ENCODE peak calls at places on chromosomes 7 and 10, in seven cellular contexts. V, S, G, B, T, D and M are unnamed samples.

GRCh38 chr10:53453196-53453595 is 680.6 kb upstream of the MBL2 start:
- DNase-seq in V (no peak), S (no peak), G (no peak), B (no peak), T (no peak), D (peak), M (no peak)

GRCh38 chr7:74514131-74514591 is 60.5 kb downstream of the GTF2IRD1 start:
- DNase-seq in V (no peak), S (no peak), G (no peak), B (no peak), T (no peak), D (peak), M (no peak)

GRCh38 chr10:28479366-28479765 is 53.6 kb upstream of the WAC start:
- DNase-seq in V (no peak), S (no peak), G (no peak), B (no peak), T (no peak), D (peak), M (no peak)

GRCh38 chr7:115116773-115117715 is 195.2 kb downstream of the MDFIC start:
- DNase-seq in V (no peak), S (no peak), G (no peak), B (no peak), T (no peak), D (no peak), M (no peak)

GRCh38 chr7:127833641-127834040 is 181.6 kb downstream of the SND1 start:
- DNase-seq in V (no peak), S (no peak), G (no peak), B (no peak), T (no peak), D (no peak), M (no peak)

GRCh38 chr7:149562602-149563001 is 65.0 kb upstream of the ZNF746 start:
- DNase-seq in V (no peak), S (no peak), G (no peak), B (no peak), T (no peak), D (no peak), M (no peak)

GRCh38 chr10:63757067-63757466 is 235.9 kb downstream of the REEP3 start:
- DNase-seq in V (no peak), S (no peak), G (no peak), B (no peak), T (no peak), D (no peak), M (no peak)

GRCh38 chr10:13716161-13717071 is 129.7 kb downstream of the PRPF18 start:
- DNase-seq in V (no peak), S (no peak), G (no peak), B (no peak), T (no peak), D (peak), M (no peak)

GRCh38 chr10:99612167-99612831 is 7.9 kb downstream of the SLC25A28 start:
- DNase-seq in V (no peak), S (peak), G (no peak), B (no peak), T (no peak), D (peak), M (no peak)

GRCh38 chr10:80473692-80474596 is 19.8 kb downstream of the TSPAN14 start:
- DNase-seq in V (no peak), S (no peak), G (no peak), B (no peak), T (no peak), D (no peak), M (no peak)

GRCh38 chr10:124453965-124454610 is 4.3 kb upstream of the NKX1-2 start:
- DNase-seq in V (no peak), S (peak), G (no peak), B (no peak), T (no peak), D (no peak), M (no peak)

DNA sequence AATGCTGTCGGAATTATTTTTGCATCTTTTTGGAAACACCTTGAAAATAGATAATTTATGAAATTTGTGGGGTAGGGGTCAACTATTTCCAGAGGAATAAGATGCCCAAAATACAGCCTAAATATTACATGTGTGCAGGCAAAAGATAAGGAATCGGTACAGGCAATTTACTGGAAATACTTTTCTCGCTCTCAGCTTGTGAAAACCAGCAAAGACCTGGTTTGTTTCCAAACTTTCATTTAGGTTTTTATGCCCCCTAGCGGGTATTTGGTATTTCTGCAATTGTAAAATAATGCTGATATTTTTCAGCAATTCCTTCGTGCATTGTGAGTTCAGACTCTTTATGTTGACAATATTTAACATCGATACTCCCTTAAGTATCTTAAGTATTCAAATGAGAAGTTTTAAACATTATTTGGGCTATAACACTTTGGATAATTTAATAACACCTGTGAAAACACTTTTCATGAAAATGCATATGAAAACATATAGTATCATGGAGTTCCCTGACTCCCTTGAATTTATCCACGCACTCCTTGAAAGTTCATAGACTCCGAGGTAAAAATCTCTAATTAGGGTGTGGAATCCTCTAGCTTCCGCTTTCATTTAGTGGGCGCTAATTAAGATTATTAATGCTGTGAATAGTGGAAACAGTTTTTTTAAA is 132.4 kb downstream of the TSPAN12 start:
- DNase-seq in V (no peak), S (no peak), G (peak), B (no peak), T (no peak), D (peak), M (no peak)
- TF ChIP-seq CTCF in V (peak), S (peak), G (peak), B (peak), T (peak), D (peak), M (no peak)

GRCh38 chr10:118927317-118927716 is 102.2 kb upstream of the NANOS1 start:
- DNase-seq in V (no peak), S (no peak), G (no peak), B (no peak), T (no peak), D (no peak), M (no peak)
- TF ChIP-seq CTCF in V (no peak), S (no peak), G (no peak), B (no peak), T (no peak), D (no peak), M (no peak)

DNA sequence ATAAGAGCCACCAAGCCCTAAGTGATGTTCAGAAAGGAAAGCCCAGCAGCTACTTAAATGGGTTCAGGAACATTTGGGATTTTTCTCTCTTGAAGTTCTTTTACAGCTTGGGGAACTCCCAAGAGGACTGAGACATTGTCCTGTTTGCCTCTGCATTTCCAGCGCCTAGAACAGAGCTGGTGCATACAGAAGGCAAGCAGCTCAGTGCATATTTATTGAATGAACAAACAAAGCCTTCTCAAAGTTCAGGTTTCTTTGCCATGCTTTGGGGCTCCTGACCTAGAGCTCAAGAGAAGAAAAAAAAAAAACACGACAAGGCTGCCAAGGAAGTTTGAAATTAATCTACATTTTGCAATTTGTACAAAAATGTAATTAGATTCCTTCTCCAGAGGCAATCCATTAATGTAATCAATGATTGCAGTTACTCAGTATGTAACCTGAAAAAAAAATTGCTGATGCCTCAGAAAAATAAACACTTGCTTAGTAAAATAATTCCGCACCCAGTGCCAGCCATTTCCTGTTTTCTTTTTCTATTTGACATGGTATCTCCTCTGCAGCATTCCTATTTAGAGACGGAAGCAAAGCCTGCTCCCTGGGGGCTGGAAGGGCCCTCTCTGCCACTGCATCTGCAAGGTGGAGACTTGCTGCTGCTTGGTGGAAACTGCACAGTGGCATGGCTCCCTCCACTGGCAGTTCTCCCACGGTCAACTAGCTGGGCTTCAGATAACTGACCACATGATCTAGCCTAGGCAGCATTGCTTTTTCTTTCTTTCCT is 157.3 kb downstream of the TMEM178B start:
- DNase-seq in V (no peak), S (peak), G (no peak), B (no peak), T (no peak), D (peak), M (no peak)
- TF ChIP-seq CTCF in V (no peak), S (peak), G (peak), B (no peak), T (no peak), D (no peak), M (no peak)

DNA sequence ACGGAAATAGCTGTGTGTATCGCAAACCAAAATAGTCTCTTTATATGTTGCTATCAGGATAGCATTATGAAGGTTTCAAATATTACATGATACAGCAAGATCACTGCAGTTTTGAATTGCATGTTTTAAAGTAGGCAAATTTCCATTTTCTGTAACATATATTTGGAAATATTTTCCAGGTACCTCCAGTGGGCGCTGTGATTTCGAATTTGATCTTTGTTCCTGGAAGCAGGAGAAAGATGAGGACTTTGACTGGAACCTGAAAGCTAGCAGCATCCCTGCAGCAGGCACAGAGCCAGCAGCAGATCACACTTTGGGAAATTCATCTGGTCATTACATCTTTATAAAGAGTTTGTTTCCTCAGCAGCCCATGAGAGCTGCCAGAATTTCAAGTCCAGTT is 299.0 kb downstream of the MALRD1 start:
- DNase-seq in V (no peak), S (peak), G (no peak), B (no peak), T (no peak), D (peak), M (no peak)
- TF ChIP-seq CTCF in V (no peak), S (peak), G (no peak), B (no peak), T (peak), D (peak), M (no peak)

DNA sequence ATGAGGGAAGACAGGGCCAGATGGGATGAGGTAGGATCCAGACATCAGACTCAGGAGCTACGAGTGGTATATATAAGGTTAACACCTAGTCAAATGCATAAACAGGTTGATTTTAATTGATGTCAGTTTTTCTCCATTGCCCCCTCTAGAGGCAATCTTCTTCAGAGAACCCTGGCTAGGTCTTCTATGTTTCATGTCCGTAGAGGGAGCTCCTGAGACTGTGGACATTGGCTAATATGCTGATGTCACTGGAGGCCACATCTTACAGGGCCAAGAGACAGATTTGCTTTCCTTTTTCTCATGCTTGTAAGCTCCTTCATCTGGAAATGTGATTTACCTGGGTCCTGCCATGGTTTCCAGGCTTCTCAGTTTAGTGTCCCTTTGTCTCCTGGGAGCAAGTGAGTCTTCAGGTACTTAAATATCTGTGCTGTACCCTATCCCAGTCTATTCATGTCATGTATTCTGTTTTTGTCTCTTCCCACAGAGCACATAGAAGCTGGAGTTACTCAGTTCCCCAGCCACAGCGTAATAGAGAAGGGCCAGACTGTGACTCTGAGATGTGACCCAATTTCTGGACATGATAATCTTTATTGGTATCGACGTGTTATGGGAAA is 161.6 kb upstream of the PRSS1 start:
- DNase-seq in V (no peak), S (peak), G (no peak), B (no peak), T (no peak), D (peak), M (no peak)
- TF ChIP-seq CTCF in V (peak), S (peak), G (peak), B (peak), T (peak), D (peak), M (peak)

DNA sequence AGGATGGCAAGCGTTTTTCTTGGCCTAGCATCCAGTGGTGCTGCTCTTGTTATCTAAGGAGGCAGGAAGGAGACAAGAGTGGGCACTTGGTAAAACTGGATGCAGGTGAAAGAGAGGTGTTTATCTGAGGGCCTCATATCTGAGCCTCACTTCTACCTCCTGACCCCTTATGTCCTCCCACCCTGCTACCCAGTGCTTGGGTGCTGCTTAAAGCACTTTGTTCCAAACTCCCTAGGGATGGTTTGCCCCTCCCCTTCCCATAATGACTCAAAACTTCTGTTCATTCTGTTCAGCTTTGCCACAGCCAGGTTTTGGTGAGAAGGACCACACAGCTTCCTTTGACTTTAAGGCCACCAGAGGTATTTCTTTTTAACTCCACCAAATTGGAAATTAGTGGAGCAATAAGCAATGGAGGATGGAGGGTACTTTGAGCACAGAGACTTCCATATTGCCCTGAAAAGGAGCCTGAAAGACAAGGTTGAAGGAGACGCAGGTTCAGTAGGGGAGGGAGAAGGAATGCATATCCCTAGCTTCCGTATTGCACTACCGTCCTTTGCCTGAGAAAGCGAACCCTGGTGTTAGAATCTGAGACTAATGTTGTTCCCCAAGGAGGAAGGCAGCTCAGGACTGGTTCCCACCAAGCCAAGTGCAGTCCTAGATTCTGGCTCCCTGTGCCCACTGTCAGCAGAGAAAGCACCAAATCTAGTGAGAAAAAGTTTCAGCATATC is 30.1 kb downstream of the ENTPD1 start:
- DNase-seq in V (no peak), S (no peak), G (no peak), B (no peak), T (no peak), D (no peak), M (no peak)
- TF ChIP-seq CTCF in V (no peak), S (no peak), G (no peak), B (no peak), T (no peak), D (no peak), M (no peak)

GRCh38 chr7:135352285-135352684 is 118.6 kb downstream of the STRA8 start:
- DNase-seq in V (no peak), S (no peak), G (no peak), B (no peak), T (no peak), D (no peak), M (no peak)
- TF ChIP-seq CTCF in V (no peak), S (no peak), G (no peak), B (no peak), T (no peak), D (no peak), M (no peak)

DNA sequence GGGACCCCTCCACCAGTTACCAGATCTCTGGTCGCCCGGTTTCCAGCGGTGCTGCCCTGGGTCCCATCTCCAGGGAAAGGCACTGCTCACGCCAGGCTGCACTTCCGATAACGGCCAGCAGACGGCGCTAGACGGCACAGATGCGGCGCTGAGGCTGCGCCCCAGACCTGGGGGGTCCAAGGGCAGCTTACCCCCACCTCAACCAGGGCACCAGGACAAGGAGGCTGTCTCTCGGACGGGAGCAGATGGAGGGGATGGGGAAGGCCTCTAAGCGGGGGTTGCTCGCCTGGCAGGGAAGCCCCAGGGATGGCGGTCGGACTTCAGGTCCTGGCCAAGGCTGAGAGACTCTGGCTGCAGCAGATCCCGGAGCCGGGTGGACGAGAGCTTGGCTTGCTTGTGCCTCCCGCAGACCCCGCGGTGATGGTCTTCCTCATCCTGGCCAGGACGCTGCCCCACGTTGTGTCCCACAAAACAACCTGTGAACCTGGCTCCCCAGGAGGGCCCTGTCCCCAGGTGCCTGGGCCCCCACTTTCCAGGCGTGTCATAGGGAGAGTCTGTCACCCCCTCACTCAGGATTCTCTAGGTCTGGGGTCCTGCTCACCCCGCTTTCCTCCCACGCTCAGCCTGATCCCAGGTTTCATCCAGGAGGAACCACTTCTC is 23.9 kb upstream of the ZNF716 start:
- DNase-seq in V (no peak), S (no peak), G (no peak), B (no peak), T (no peak), D (peak), M (no peak)
- TF ChIP-seq CTCF in V (no peak), S (peak), G (peak), B (peak), T (no peak), D (peak), M (peak)